ENCODE peak calls at places on chromosomes 3 and 15, in nine cellular contexts. S, D, M, T, F, Y, O, X and Q are unnamed samples.

GRCh38 chr3:134917631-134918030 is 122.6 kb downstream of the EPHB1 start:
- DNase-seq in X (no peak), O (no peak), D (no peak), F (no peak), T (no peak), Y (peak), S (no peak), M (no peak), Q (no peak)

GRCh38 chr3:37453393-37454391 is 279.3 kb upstream of the LRRFIP2 start:
- DNase-seq in X (peak), D (peak), S (peak), F (peak), O (no peak), M (peak), T (peak), Y (peak), Q (no peak)

GRCh38 chr3:37628711-37629301 is 232.9 kb upstream of the CTDSPL start:
- DNase-seq in O (peak), S (no peak), X (no peak), F (no peak), M (no peak), Y (no peak), D (no peak), T (no peak), Q (no peak)

GRCh38 chr3:45003859-45004258 is 22.2 kb upstream of the CLEC3B start:
- DNase-seq in T (no peak), S (no peak), O (no peak), X (no peak), D (no peak), M (no peak), F (no peak), Y (no peak), Q (no peak)

GRCh38 chr15:40762919-40763800 is 708 bp upstream of the GCHFR start:
- DNase-seq in X (peak), O (peak), Y (peak), M (peak), S (peak), F (peak), D (peak), T (peak), Q (peak)

GRCh38 chr3:62370112-62371031 is 3.0 kb downstream of the FEZF2 start:
- DNase-seq in O (no peak), X (no peak), F (no peak), S (no peak), T (no peak), Y (no peak), D (no peak), M (no peak), Q (no peak)

GRCh38 chr15:27656296-27656987 is 442.7 kb downstream of the OCA2 start:
- DNase-seq in D (no peak), F (no peak), M (no peak), O (no peak), Y (no peak), S (no peak), X (no peak), T (no peak), Q (no peak)

GRCh38 chr3:123783811-123784210 is 100.3 kb downstream of the MYLK start:
- DNase-seq in D (no peak), F (no peak), O (no peak), S (no peak), Y (no peak), T (no peak), M (no peak), X (no peak), Q (no peak)

GRCh38 chr3:37198547-37198946 is 24.2 kb upstream of the LRRFIP2 start:
- DNase-seq in Y (no peak), T (no peak), F (no peak), M (no peak), S (no peak), D (no peak), O (no peak), X (no peak), Q (no peak)

GRCh38 chr3:172138792-172139507 is 99.6 kb downstream of the FNDC3B start:
- DNase-seq in X (peak), F (no peak), O (peak), S (no peak), Y (no peak), T (peak), M (peak), D (peak), Q (no peak)

GRCh38 chr15:44718927-44719292 is 7.6 kb downstream of the B2M start:
- DNase-seq in X (no peak), T (no peak), S (no peak), O (no peak), Y (no peak), F (no peak), D (no peak), M (no peak), Q (no peak)

GRCh38 chr3:11770477-11771381 is 76.0 kb downstream of the TAMM41 start:
- DNase-seq in X (peak), O (peak), T (peak), D (peak), M (peak), S (peak), Y (peak), F (peak), Q (peak)
- TF ChIP-seq POLR2A in X (peak), O (no peak), T (no peak), D (no peak), M (no peak), S (no peak), Y (peak), F (no peak), Q (no peak)

GRCh38 chr3:113948015-113948917 is 453 bp downstream of the ZDHHC23 start:
- DNase-seq in T (peak), F (peak), O (no peak), X (peak), M (peak), D (no peak), S (peak), Y (peak), Q (peak)
- TF ChIP-seq POLR2A in T (no peak), F (no peak), O (no peak), X (peak), M (no peak), D (no peak), S (no peak), Y (no peak), Q (no peak)

GRCh38 chr15:31265871-31266711 is 60.5 kb upstream of the KLF13 start:
- DNase-seq in D (peak), X (peak), M (peak), O (no peak), Y (peak), S (peak), F (no peak), T (no peak), Q (peak)
- TF ChIP-seq POLR2A in D (no peak), X (no peak), M (no peak), O (no peak), Y (no peak), S (no peak), F (no peak), T (no peak), Q (no peak)

DNA sequence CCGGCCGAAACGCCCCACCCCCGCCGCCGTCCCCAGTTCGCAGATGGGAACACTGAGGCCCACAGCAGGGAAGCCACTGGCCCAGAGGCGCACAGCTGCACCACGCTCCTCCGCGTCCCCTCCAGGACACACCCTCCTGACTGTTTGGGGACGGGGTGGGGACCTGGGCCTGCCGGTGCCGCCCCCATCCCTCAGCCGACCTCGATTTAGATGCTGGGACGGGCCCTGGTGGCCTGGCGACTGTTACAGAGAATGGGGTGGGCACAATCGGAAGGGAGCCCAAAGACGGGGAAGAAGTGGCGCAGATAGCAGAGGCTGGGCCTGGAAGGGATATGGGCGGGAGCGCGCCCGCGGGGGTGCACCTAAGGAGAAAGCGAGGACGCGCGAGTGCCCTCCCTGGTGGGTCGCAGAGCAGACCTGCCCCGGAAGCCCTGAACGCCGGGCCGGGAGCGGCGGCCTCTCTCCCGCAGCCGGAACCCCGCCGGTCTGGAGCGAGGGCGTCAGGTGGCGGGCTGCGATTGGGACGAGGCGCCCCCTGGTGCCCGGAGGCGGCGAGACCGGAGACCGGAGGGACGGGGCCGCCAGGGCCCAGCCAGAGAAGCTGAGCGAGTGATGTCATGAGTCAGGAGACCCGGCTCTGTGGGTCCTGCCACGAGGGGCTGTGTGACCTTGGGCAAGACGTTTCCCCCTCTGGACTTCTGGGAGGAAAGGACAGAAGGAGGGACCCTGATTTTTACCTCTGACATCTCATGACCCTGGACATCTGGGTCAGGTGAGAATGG is 78.4 kb downstream of the IQSEC1 start:
- DNase-seq in D (peak), F (peak), O (peak), T (peak), Y (peak), X (peak), M (peak), S (peak), Q (peak)
- TF ChIP-seq POLR2A in D (peak), F (peak), O (no peak), T (peak), Y (peak), X (peak), M (no peak), S (no peak), Q (no peak)

GRCh38 chr3:39410893-39411292 is 4.4 kb downstream of the RPSA start:
- DNase-seq in F (no peak), X (no peak), Y (no peak), D (no peak), S (no peak), O (no peak), M (no peak), T (no peak), Q (no peak)

GRCh38 chr3:39413691-39414420 is 7.3 kb downstream of the RPSA start:
- DNase-seq in O (no peak), D (no peak), S (no peak), Y (no peak), T (peak), M (no peak), F (no peak), X (no peak), Q (no peak)

GRCh38 chr3:39415983-39416382 is 9.5 kb downstream of the RPSA start:
- DNase-seq in M (no peak), T (no peak), F (no peak), O (no peak), D (no peak), X (no peak), S (no peak), Y (no peak), Q (no peak)

GRCh38 chr3:39412668-39413260 is 6.2 kb downstream of the RPSA start:
- DNase-seq in F (no peak), Y (no peak), S (no peak), X (no peak), D (no peak), O (no peak), M (no peak), T (no peak), Q (no peak)

DNA sequence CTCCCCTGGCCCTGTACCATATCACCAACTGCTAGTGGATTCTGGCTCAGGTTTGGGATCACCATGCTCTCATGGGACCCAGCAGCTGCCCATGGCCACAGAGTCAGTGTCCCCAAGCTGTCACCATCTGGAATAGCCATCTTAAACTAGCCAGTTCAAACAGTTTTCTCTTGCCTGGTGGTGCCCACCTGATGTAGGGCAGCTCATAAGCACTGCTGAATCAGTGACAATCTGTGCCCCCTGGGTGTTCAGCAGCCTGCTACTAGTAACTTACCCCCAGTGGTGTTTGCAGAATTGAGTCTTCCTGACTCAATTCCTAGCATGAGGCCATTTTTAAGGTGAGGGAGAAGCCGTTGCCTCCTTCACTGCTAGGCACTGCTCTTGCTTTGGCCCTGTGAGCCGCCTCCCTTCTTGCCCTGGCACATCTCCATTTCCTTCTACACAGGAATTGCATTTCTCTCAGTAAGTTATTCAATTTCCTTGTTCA is 7.9 kb downstream of the RPSA start:
- DNase-seq in S (no peak), X (peak), D (no peak), Y (no peak), O (no peak), F (no peak), M (peak), T (peak), Q (no peak)
- TF ChIP-seq POLR2A in S (no peak), X (no peak), D (no peak), Y (no peak), O (no peak), F (no peak), M (no peak), T (peak), Q (peak)

GRCh38 chr15:69462030-69462492 is 9.4 kb downstream of the RPLP1 start:
- DNase-seq in D (no peak), X (peak), M (peak), S (peak), T (peak), O (no peak), F (peak), Y (no peak), Q (no peak)
- TF ChIP-seq POLR2A in D (no peak), X (no peak), M (no peak), S (no peak), T (no peak), O (no peak), F (no peak), Y (no peak), Q (no peak)

GRCh38 chr3:194141415-194142155 is 5.6 kb downstream of the HES1 start:
- DNase-seq in F (peak), M (peak), O (peak), T (peak), S (peak), Y (peak), D (peak), X (peak), Q (peak)

GRCh38 chr3:194142156-194142910 is 6.4 kb downstream of the HES1 start:
- DNase-seq in S (peak), D (peak), F (peak), Y (no peak), X (peak), T (peak), M (no peak), O (no peak), Q (no peak)

GRCh38 chr3:194139977-194140351 is 4.0 kb downstream of the HES1 start:
- DNase-seq in M (no peak), T (no peak), S (no peak), D (no peak), X (no peak), F (no peak), Y (no peak), O (peak), Q (no peak)

GRCh38 chr3:194139085-194139976 is 3.4 kb downstream of the HES1 start:
- DNase-seq in D (no peak), O (peak), M (no peak), X (no peak), S (no peak), F (peak), T (peak), Y (peak), Q (no peak)

GRCh38 chr3:194140520-194141414 is 4.8 kb downstream of the HES1 start:
- DNase-seq in S (peak), M (peak), F (peak), O (no peak), Y (no peak), X (peak), D (no peak), T (peak), Q (no peak)
- TF ChIP-seq POLR2A in S (no peak), M (no peak), F (no peak), O (peak), Y (no peak), X (peak), D (no peak), T (peak), Q (no peak)

GRCh38 chr3:46713898-46714552 is 3.6 kb downstream of the PRSS50 start:
- DNase-seq in F (no peak), M (peak), X (no peak), T (no peak), D (no peak), S (peak), Y (no peak), O (no peak), Q (no peak)
- TF ChIP-seq POLR2A in F (no peak), M (no peak), X (no peak), T (no peak), D (no peak), S (no peak), Y (no peak), O (no peak), Q (no peak)

GRCh38 chr3:147393261-147393964 is 12.9 kb downstream of the ZIC4 start:
- DNase-seq in M (no peak), D (no peak), X (no peak), O (no peak), T (no peak), S (peak), Y (no peak), F (no peak), Q (no peak)
- TF ChIP-seq POLR2A in M (no peak), D (no peak), X (no peak), O (no peak), T (no peak), S (no peak), Y (no peak), F (no peak), Q (no peak)